ENCODE peak calls at places on chromosomes 11 and 22, in eight cellular contexts. One of them, this sample, is unnamed.

GRCh38 chr22:23827351-23827995 is 11.3 kb downstream of the DERL3 start:
- DNase-seq in Jurkat, Clone E6-1: no peak
- DNase-seq in GM12892: no peak
- DNase-seq in non-pigmented ciliary epithelial cell: no peak
- DNase-seq in tibial nerve: no peak
- DNase-seq in fibroblast of mammary gland: no peak
- DNase-seq in HFFc6: no peak
- DNase-seq in glutamatergic neuron: no peak
- DNase-seq in this sample: no peak

GRCh38 chr22:30046716-30047363 is 33.4 kb upstream of the HORMAD2 start:
- DNase-seq in HFFc6: no peak
- DNase-seq in GM12892: no peak
- DNase-seq in Jurkat, Clone E6-1: no peak
- DNase-seq in non-pigmented ciliary epithelial cell: no peak
- DNase-seq in fibroblast of mammary gland: no peak
- DNase-seq in glutamatergic neuron: no peak
- DNase-seq in tibial nerve: no peak
- DNase-seq in this sample: no peak

GRCh38 chr22:25120093-25120561 is 79.5 kb upstream of the CRYBB3 start:
- DNase-seq in non-pigmented ciliary epithelial cell: no peak
- DNase-seq in glutamatergic neuron: no peak
- DNase-seq in fibroblast of mammary gland: no peak
- DNase-seq in HFFc6: no peak
- DNase-seq in tibial nerve: no peak
- DNase-seq in Jurkat, Clone E6-1: peak; percentile 18
- DNase-seq in GM12892: no peak
- DNase-seq in this sample: no peak

GRCh38 chr22:20131593-20131855 is at the start of gene ZDHHC8:
- DNase-seq in GM12892: peak; percentile 63
- DNase-seq in non-pigmented ciliary epithelial cell: no peak
- DNase-seq in HFFc6: no peak
- DNase-seq in fibroblast of mammary gland: no peak
- DNase-seq in Jurkat, Clone E6-1: no peak
- DNase-seq in glutamatergic neuron: no peak
- DNase-seq in tibial nerve: no peak
- DNase-seq in this sample: no peak

GRCh38 chr11:11463397-11463796 is 110.3 kb upstream of the CSNK2A3 start:
- DNase-seq in tibial nerve: no peak
- DNase-seq in glutamatergic neuron: peak; percentile 41
- DNase-seq in non-pigmented ciliary epithelial cell: no peak
- DNase-seq in HFFc6: no peak
- DNase-seq in Jurkat, Clone E6-1: no peak
- DNase-seq in GM12892: no peak
- DNase-seq in fibroblast of mammary gland: no peak
- DNase-seq in this sample: no peak

GRCh38 chr11:124194696-124195418 is 11.7 kb downstream of the OR10D3 start:
- DNase-seq in HFFc6: peak; percentile 21
- DNase-seq in GM12892: no peak
- DNase-seq in tibial nerve: peak; percentile 57
- DNase-seq in non-pigmented ciliary epithelial cell: peak; percentile 17
- DNase-seq in glutamatergic neuron: peak; percentile 41
- DNase-seq in fibroblast of mammary gland: peak; percentile 74
- DNase-seq in Jurkat, Clone E6-1: peak; percentile 36
- DNase-seq in this sample: peak; percentile 32

GRCh38 chr11:64181506-64182411 is 4.2 kb upstream of the STIP1 start:
- DNase-seq in glutamatergic neuron: peak; percentile 83
- DNase-seq in Jurkat, Clone E6-1: no peak
- DNase-seq in fibroblast of mammary gland: peak; percentile 92
- DNase-seq in tibial nerve: peak; percentile 88
- DNase-seq in non-pigmented ciliary epithelial cell: peak; percentile 84
- DNase-seq in GM12892: peak; percentile 49
- DNase-seq in HFFc6: peak; percentile 92
- DNase-seq in this sample: peak; percentile 65

GRCh38 chr22:35627267-35628041 is 10.3 kb upstream of the MB start:
- DNase-seq in glutamatergic neuron: peak; percentile 46
- DNase-seq in GM12892: no peak
- DNase-seq in HFFc6: peak; percentile 82
- DNase-seq in tibial nerve: peak; percentile 84
- DNase-seq in non-pigmented ciliary epithelial cell: no peak
- DNase-seq in Jurkat, Clone E6-1: no peak
- DNase-seq in fibroblast of mammary gland: peak; percentile 93
- DNase-seq in this sample: peak; percentile 86

GRCh38 chr11:36509265-36509664 is 807 bp downstream of the TRAF6 start:
- DNase-seq in GM12892: no peak
- DNase-seq in non-pigmented ciliary epithelial cell: no peak
- DNase-seq in glutamatergic neuron: no peak
- DNase-seq in HFFc6: peak; percentile 13
- DNase-seq in fibroblast of mammary gland: peak; percentile 24
- DNase-seq in Jurkat, Clone E6-1: no peak
- DNase-seq in tibial nerve: no peak
- DNase-seq in this sample: no peak

This sample was measured in smooth muscle cell of the brain vasculature.